ENCODE peak calls at places on chromosomes 12 and 14, in nine cellular contexts. G is fibroblast of lung; I is CD8-positive, alpha-beta T cell; Q is ureter; L is stimulated activated CD4-positive, alpha-beta T cell treated with anti-CD3 and anti-CD28 coated beads, Interleukin-12 subunit alpha, Interleukin-12 subunit beta, amount 100 ng/mL, for 48 hours; B is HEK293T; V is EL; P is MV-4-11; U is GF-D8. E is an unnamed sample.

GRCh38 chr12:47904647-47905312 is at the start of gene VDR:
- DNase-seq in G (peak; percentile 63), I (peak; percentile 39), Q (peak; percentile 81), L (peak; percentile 70), B (peak; percentile 96), V (peak; percentile 83), P (peak; percentile 70), U (peak; percentile 66), E (no peak)

GRCh38 chr12:116615141-116615861 is 56.1 kb downstream of the MAP1LC3B2 start:
- DNase-seq in G (no peak), I (no peak), Q (no peak), L (no peak), B (no peak), V (no peak), P (no peak), U (no peak), E (no peak)

GRCh38 chr14:75254381-75254821 is 24.2 kb upstream of the FOS start:
- DNase-seq in G (no peak), I (no peak), Q (peak; percentile 83), L (no peak), B (no peak), V (no peak), P (no peak), U (no peak), E (no peak)

GRCh38 chr14:93525691-93526451 is 95.1 kb downstream of the UNC79 start:
- DNase-seq in G (peak; percentile 72), I (no peak), Q (no peak), L (no peak), B (no peak), V (no peak), P (no peak), U (no peak), E (no peak)

GRCh38 chr12:27382126-27382795 is 49.6 kb downstream of the BMAL2 start:
- DNase-seq in G (peak; percentile 9), I (no peak), Q (no peak), L (no peak), B (no peak), V (peak; percentile 76), P (no peak), U (no peak), E (no peak)

GRCh38 chr12:14961466-14962155 is at the start of gene ARHGDIB:
- DNase-seq in G (no peak), I (peak; percentile 60), Q (peak; percentile 70), L (peak; percentile 66), B (no peak), V (peak; percentile 47), P (peak; percentile 96), U (peak; percentile 92), E (no peak)

GRCh38 chr12:6696690-6697583 is 3.7 kb downstream of the PIANP start:
- DNase-seq in G (no peak), I (no peak), Q (no peak), L (no peak), B (no peak), V (no peak), P (peak; percentile 63), U (no peak), E (no peak)

GRCh38 chr14:85528882-85529585 is 910 bp upstream of the FLRT2 start:
- DNase-seq in G (peak; percentile 84), I (no peak), Q (no peak), L (no peak), B (no peak), V (peak; percentile 78), P (no peak), U (no peak), E (no peak)

GRCh38 chr12:103780093-103780440 is 61.0 kb downstream of the NT5DC3 start:
- DNase-seq in G (peak; percentile 51), I (no peak), Q (no peak), L (no peak), B (no peak), V (peak; percentile 29), P (peak; percentile 19), U (no peak), E (no peak)

GRCh38 chr12:62629413-62629812 is 162.8 kb downstream of the MON2 start:
- DNase-seq in G (no peak), I (no peak), Q (no peak), L (no peak), B (no peak), V (no peak), P (no peak), U (no peak), E (no peak)

GRCh38 chr14:60222820-60223219 is 26.2 kb upstream of the PPM1A start:
- DNase-seq in G (no peak), I (no peak), Q (peak; percentile 68), L (no peak), B (no peak), V (no peak), P (no peak), U (no peak), E (no peak)

GRCh38 chr12:96143392-96143791 is 50.8 kb upstream of the ELK3 start:
- DNase-seq in G (no peak), I (no peak), Q (no peak), L (no peak), B (no peak), V (no peak), P (peak; percentile 79), U (no peak), E (no peak)

E was measured in activated CD8-positive, alpha-beta memory T cell treated with anti-CD3 and anti-CD28 coated beads for 48 hours.